ENCODE peak calls at places on chromosome 4, in ten cellular contexts. V, Q, R, J, N, B, H, X, P and C are unnamed samples.

GRCh38 chr4:120830204-120830603 is 92.3 kb downstream of the PRDM5 start:
- DNase-seq in V (no peak), R (no peak), J (no peak), B (no peak), Q (no peak), H (no peak), P (no peak), N (no peak), X (no peak), C (no peak)

GRCh38 chr4:80309301-80310004 is 26.1 kb upstream of the CFAP299 start:
- DNase-seq in N (no peak), B (no peak), R (no peak), J (no peak), H (no peak), X (peak), P (no peak), Q (peak), V (peak), C (no peak)

GRCh38 chr4:96558466-96558865 is 718.6 kb downstream of the PDHA2 start:
- DNase-seq in X (no peak), P (no peak), Q (peak), B (no peak), J (no peak), V (no peak), H (no peak), N (no peak), R (no peak), C (no peak)

GRCh38 chr4:3611778-3612177 is 79.6 kb upstream of the LRPAP1 start:
- DNase-seq in P (no peak), N (no peak), H (no peak), B (no peak), J (no peak), R (no peak), Q (no peak), V (no peak), X (no peak), C (no peak)

GRCh38 chr4:24470681-24471622 is 113.4 kb downstream of the DHX15 start:
- DNase-seq in R (peak), V (peak), Q (peak), H (peak), J (no peak), X (no peak), N (peak), P (peak), B (no peak), C (no peak)

GRCh38 chr4:72569719-72570235 is 756 bp upstream of the ADAMTS3 start:
- DNase-seq in N (no peak), Q (no peak), P (no peak), X (no peak), B (no peak), V (peak), H (no peak), R (no peak), J (no peak), C (no peak)

GRCh38 chr4:39415678-39416283 is 9.1 kb downstream of the KLB start:
- DNase-seq in N (no peak), R (no peak), J (peak), X (no peak), Q (no peak), B (no peak), H (no peak), P (no peak), V (no peak), C (no peak)

GRCh38 chr4:8771258-8771590 is 100.4 kb downstream of the HMX1 start:
- DNase-seq in J (no peak), V (no peak), Q (no peak), R (peak), N (peak), B (no peak), P (no peak), X (no peak), H (no peak), C (peak)

GRCh38 chr4:4720671-4721070 is 138.8 kb upstream of the MSX1 start:
- DNase-seq in N (peak), R (no peak), J (no peak), V (no peak), P (no peak), Q (no peak), H (no peak), B (no peak), X (no peak), C (no peak)

GRCh38 chr4:19254476-19254875 is 997.2 kb upstream of the SLIT2 start:
- DNase-seq in N (no peak), V (no peak), H (no peak), R (no peak), X (no peak), J (no peak), P (no peak), Q (peak), B (no peak), C (no peak)

GRCh38 chr4:124085561-124086180 is 626.9 kb downstream of the ANKRD50 start:
- DNase-seq in V (no peak), J (no peak), N (no peak), P (no peak), B (no peak), Q (no peak), X (no peak), R (peak), H (no peak), C (no peak)

GRCh38 chr4:54695359-54696149 is 37.8 kb downstream of the KIT start:
- DNase-seq in P (no peak), H (peak), B (no peak), X (no peak), N (no peak), J (no peak), V (no peak), R (no peak), Q (no peak), C (no peak)

GRCh38 chr4:138522366-138522765 is 280.2 kb upstream of the SLC7A11 start:
- DNase-seq in V (peak), X (no peak), N (no peak), P (peak), H (peak), R (peak), Q (peak), J (peak), B (no peak), C (no peak)
- TF ChIP-seq CTCF in V (peak), X (peak), N (no peak), P (no peak), H (peak), R (peak), Q (peak), J (peak), B (no peak), C (no peak)

GRCh38 chr4:112219826-112220366 is 11.7 kb upstream of the AP1AR start:
- DNase-seq in Q (no peak), X (no peak), H (no peak), P (no peak), N (no peak), R (no peak), J (no peak), B (no peak), V (no peak), C (no peak)

GRCh38 chr4:112210777-112211176 is 20.8 kb upstream of the AP1AR start:
- DNase-seq in X (no peak), V (no peak), H (no peak), R (no peak), N (no peak), B (no peak), P (no peak), J (no peak), Q (no peak), C (no peak)

GRCh38 chr4:112213850-112214249 is 17.7 kb upstream of the AP1AR start:
- DNase-seq in V (no peak), B (no peak), Q (peak), N (no peak), R (no peak), H (no peak), X (no peak), P (no peak), J (no peak), C (no peak)

GRCh38 chr4:112213091-112213490 is 18.5 kb upstream of the AP1AR start:
- DNase-seq in X (no peak), J (peak), V (no peak), R (no peak), H (no peak), N (no peak), B (no peak), P (no peak), Q (no peak), C (no peak)

DNA sequence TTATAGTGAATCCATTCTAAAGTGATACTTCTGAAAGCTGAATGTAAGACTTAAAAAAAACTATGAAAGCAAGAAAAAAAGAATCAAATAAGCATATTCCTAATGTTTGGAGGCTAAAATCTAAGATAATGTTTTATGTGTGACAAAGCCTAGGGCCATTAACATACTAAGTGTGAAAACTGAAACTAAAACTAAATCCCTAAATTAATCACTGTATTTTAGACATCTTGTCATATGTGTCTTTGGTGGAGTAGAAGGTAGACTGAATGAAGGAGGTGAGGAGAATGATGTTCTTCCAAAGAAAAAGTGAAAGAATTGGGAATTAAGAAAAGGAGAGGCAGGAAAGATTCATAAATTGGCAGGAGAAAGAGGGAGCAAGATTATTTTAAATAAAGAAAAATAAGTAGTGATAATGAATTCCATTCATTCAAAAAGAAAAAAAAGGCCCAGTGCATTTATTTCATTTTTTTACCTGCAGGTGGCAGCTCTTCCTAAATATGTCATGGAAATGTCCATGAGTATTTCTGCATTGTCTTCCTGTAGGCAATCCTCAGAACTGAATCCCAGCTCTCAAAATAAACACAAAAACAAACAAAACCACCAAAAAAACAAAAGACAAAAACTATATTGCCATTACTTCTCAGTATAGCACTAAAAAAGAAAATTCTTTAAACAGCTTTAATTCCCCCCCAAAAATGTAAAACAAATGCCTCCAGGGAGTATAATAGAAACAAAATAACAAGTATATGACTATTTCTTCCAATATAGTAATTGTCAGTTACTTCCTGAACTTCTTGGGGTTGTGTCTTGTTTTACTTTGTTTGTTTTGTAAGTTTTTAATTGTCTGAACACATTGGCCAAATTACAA is 17.0 kb upstream of the AP1AR start:
- DNase-seq in V (peak), X (no peak), P (no peak), J (peak), R (peak), B (no peak), Q (no peak), N (no peak), H (no peak), C (no peak)
- TF ChIP-seq CTCF in V (peak), X (peak), P (no peak), J (peak), R (peak), B (peak), Q (peak), N (peak), H (peak), C (peak)

DNA sequence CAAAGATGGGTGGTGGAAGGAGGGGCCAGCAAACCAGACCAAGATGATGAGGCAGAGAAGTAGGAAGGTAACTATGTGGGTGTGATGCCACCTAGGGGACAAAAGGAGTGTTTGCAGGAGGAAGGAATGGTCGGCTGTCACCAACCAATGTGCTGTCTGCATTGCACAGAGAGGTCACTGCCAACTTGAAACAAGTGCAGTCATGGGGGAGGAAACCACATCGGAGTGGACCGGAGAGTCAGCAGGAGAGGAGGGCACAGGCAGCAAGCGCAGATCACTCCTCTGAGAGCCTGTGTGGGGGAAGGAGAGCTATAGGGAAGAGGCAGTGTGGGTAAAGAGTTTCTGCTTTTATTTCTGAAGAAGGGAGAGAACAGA is 38.5 kb upstream of the FGFBP2 start:
- DNase-seq in P (peak), H (peak), N (peak), V (peak), X (peak), Q (peak), B (peak), R (peak), J (peak), C (peak)
- TF ChIP-seq CTCF in P (peak), H (peak), N (peak), V (peak), X (peak), Q (peak), B (peak), R (peak), J (peak), C (peak)

GRCh38 chr4:52234539-52235174 is 183.6 kb downstream of the SPATA18 start:
- DNase-seq in V (peak), R (peak), B (no peak), H (peak), P (no peak), J (peak), N (no peak), Q (peak), X (peak), C (no peak)
- TF ChIP-seq CTCF in V (peak), R (peak), B (no peak), H (peak), P (no peak), J (peak), N (no peak), Q (no peak), X (peak), C (no peak)

GRCh38 chr4:99729186-99729585 is 71.6 kb upstream of the C4orf54 start:
- DNase-seq in P (no peak), H (no peak), J (no peak), Q (no peak), N (no peak), B (no peak), R (no peak), X (no peak), V (no peak), C (no peak)

GRCh38 chr4:99722662-99723061 is 65.0 kb upstream of the C4orf54 start:
- DNase-seq in P (no peak), H (no peak), R (no peak), B (no peak), X (no peak), V (no peak), J (no peak), N (no peak), Q (no peak), C (no peak)

GRCh38 chr4:99720206-99720605 is 62.6 kb upstream of the C4orf54 start:
- DNase-seq in B (no peak), V (no peak), H (peak), Q (no peak), N (no peak), X (no peak), R (no peak), J (no peak), P (no peak), C (no peak)

GRCh38 chr4:99722006-99722405 is 64.4 kb upstream of the C4orf54 start:
- DNase-seq in N (no peak), X (no peak), V (no peak), Q (no peak), R (no peak), H (no peak), P (no peak), B (no peak), J (no peak), C (no peak)

DNA sequence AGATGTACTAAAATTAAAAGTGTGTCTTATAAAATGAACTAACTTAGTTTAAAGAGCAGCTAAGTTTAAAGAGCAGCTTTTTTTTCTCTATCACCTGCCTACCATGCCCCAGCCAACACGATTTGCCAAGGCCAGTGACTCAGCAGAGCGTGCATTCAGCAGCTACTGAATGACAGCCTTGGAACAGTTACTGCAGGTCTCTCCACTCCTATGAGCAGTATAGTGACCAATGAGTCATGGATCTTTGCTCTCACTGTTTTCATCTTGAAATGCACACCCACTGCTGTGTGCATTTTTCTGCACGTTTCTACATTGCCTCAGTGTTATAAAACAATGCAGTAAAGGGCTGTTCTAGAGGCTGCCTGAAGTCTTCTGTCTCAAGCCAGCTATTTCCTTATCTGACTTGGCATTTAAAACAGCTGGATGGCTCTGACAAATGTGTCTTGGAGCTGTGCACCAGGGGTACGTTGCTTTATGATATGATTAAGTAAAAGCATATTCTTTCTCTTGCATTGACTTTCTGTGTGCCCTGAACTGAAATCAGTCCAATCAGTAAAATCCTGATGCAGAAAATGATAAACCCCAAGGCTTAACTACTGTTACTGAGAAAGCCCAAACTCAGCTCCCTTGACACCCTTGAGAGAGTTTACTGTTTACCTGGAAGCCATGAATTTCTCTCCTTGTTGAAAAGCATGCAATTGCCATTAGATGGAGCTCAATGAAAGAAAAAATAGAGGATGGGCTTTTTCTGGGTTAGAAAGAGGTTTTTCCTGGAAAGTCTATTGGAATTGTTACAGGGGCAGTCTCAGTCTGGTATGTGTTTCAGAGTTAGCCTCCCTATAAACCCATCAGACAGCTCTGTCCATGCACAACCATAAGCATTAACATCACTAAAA is 66.2 kb upstream of the C4orf54 start:
- DNase-seq in H (no peak), J (peak), B (no peak), X (no peak), R (no peak), Q (peak), V (peak), P (no peak), N (no peak), C (no peak)
- TF ChIP-seq CTCF in H (no peak), J (no peak), B (no peak), X (no peak), R (no peak), Q (no peak), V (no peak), P (no peak), N (no peak), C (no peak)

GRCh38 chr4:89486673-89487072 is 179.1 kb upstream of the GPRIN3 start:
- DNase-seq in N (no peak), B (no peak), X (no peak), R (no peak), J (no peak), P (no peak), H (no peak), V (no peak), Q (no peak), C (no peak)

GRCh38 chr4:89482926-89483595 is 175.5 kb upstream of the GPRIN3 start:
- DNase-seq in P (no peak), B (no peak), Q (no peak), J (no peak), H (no peak), N (no peak), V (peak), X (no peak), R (no peak), C (no peak)

GRCh38 chr4:89489338-89489771 is 181.8 kb upstream of the GPRIN3 start:
- DNase-seq in R (peak), B (no peak), P (no peak), J (no peak), Q (no peak), X (no peak), V (no peak), N (no peak), H (no peak), C (no peak)

GRCh38 chr4:89482248-89482647 is 174.6 kb upstream of the GPRIN3 start:
- DNase-seq in H (peak), X (no peak), V (peak), R (peak), P (peak), B (no peak), J (peak), N (no peak), Q (peak), C (no peak)

DNA sequence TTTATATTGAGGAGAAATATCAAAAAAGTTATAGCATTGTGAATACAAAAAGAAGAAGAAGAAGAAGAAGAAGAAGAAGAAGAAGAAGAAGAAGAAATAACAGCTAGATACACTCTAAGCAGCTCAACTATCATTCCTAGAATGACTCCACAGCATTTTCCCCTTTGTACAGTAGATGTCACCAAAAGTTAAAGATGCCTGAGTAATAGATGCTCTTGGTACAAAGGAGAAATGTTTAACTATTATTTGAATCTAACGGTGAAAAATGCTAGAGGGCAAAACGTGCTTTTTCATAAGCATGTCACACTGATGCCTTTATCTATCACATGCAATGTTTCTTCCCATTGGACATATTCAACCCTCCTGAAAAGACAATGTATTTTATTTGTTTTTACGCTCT is 178.4 kb upstream of the GPRIN3 start:
- DNase-seq in J (no peak), X (no peak), H (no peak), P (peak), B (no peak), V (peak), R (no peak), N (no peak), Q (no peak), C (no peak)
- TF ChIP-seq CTCF in J (peak), X (peak), H (no peak), P (peak), B (no peak), V (peak), R (peak), N (no peak), Q (peak), C (no peak)

DNA sequence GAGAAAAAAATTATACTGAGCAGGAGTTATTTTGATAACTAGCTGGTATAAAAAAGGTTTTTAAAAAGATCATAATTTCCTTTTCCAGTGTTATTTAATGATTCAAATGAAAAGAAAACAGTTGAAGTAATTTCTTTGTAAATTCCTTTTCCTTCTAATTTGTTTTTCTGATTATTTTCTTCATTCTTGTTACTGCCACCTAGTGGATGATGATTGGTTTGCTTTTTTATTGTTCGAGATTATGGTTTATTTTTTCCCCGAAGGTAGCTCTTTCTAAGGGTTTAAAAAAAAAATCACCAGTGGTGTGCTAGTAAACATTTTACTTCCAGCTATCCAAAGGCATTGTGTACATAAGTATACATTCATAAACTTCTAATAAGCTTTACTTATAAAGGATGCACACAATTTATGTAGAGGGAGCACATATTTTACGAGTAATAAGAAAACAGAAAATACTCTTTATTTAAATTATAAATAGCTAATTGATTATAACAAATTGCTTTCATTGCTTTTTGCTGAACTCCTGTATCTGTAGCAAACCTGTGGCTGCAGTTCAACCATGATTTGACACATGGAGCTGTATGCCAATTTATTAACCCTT is 98.0 kb upstream of the ANK2 start:
- DNase-seq in V (peak), R (peak), N (no peak), X (no peak), J (peak), H (no peak), P (peak), Q (no peak), B (no peak), C (no peak)
- TF ChIP-seq CTCF in V (peak), R (peak), N (peak), X (peak), J (peak), H (peak), P (peak), Q (peak), B (peak), C (no peak)